ENCODE peak calls at places on chromosome 1, in six cellular contexts. K is GM23248, H is PC-9, M is psoas muscle, V is right lobe of liver, L is Peyer's patch. C is an unnamed sample.
A peak's percentile ranks its signal among the peaks of the same experiment; 100 is the strongest.

GRCh38 chr1:198880397-198880796 is 241.6 kb downstream of the PTPRC start:
- DNase-seq in H (no peak), L (no peak), M (no peak), K (peak; percentile 8), V (no peak), C (no peak)

GRCh38 chr1:29298175-29298720 is 61.9 kb downstream of the PTPRU start:
- DNase-seq in K (no peak), H (no peak), M (no peak), V (no peak), L (no peak), C (no peak)

GRCh38 chr1:57485643-57486042 is 61.8 kb upstream of the DAB1 start:
- DNase-seq in L (no peak), M (no peak), V (no peak), K (peak; percentile 85), H (no peak), C (no peak)

GRCh38 chr1:116738673-116739370 is 15.4 kb upstream of the CD2 start:
- DNase-seq in L (no peak), H (no peak), M (no peak), V (no peak), K (no peak), C (no peak)

GRCh38 chr1:211637066-211637465 is 38.4 kb downstream of the NEK2 start:
- DNase-seq in L (peak; percentile 40), M (no peak), H (no peak), V (no peak), K (no peak), C (no peak)

GRCh38 chr1:39103321-39104157 is 77.4 kb downstream of the NDUFS5 start:
- DNase-seq in K (peak; percentile 78), M (no peak), H (no peak), L (no peak), V (no peak), C (no peak)

GRCh38 chr1:243505986-243506689 is 250.3 kb downstream of the SDCCAG8 start:
- DNase-seq in H (no peak), V (peak; percentile 85), L (no peak), K (no peak), M (no peak), C (no peak)

GRCh38 chr1:210496063-210496462 is 167.4 kb downstream of the HHAT start:
- DNase-seq in K (peak; percentile 84), V (no peak), L (no peak), M (no peak), H (no peak), C (peak; percentile 83)

GRCh38 chr1:64517640-64518039 is 47.7 kb downstream of the CACHD1 start:
- DNase-seq in K (no peak), M (no peak), L (no peak), H (no peak), V (no peak), C (no peak)

GRCh38 chr1:116008651-116009380 is 32.5 kb downstream of the SLC22A15 start:
- DNase-seq in M (no peak), V (no peak), K (no peak), L (no peak), H (no peak), C (no peak)

GRCh38 chr1:204887846-204888245 is 17.2 kb downstream of the NFASC start:
- DNase-seq in M (no peak), H (no peak), V (no peak), L (no peak), K (no peak), C (no peak)

GRCh38 chr1:37817481-37817880 is 9.5 kb upstream of the YRDC start:
- DNase-seq in L (no peak), V (peak; percentile 69), M (no peak), K (no peak), H (no peak), C (peak; percentile 83)

GRCh38 chr1:234997201-234998173 is 131.2 kb downstream of the TOMM20 start:
- DNase-seq in M (peak; percentile 100), L (peak; percentile 97), K (peak; percentile 99), V (peak; percentile 98), H (peak; percentile 100), C (peak; percentile 99)

GRCh38 chr1:37347104-37347503 is 127.3 kb upstream of the ZC3H12A start:
- DNase-seq in H (no peak), M (no peak), L (no peak), V (no peak), K (no peak), C (no peak)

GRCh38 chr1:8825985-8826481 is 8.6 kb upstream of the RERE start:
- DNase-seq in L (peak; percentile 44), K (peak; percentile 98), M (peak; percentile 45), V (no peak), H (no peak), C (peak; percentile 61)

GRCh38 chr1:20137604-20138003 is 1.5 kb upstream of the PLA2G2F start:
- DNase-seq in V (no peak), M (no peak), K (no peak), L (no peak), H (no peak), C (no peak)

GRCh38 chr1:11013160-11013531 is 692 bp downstream of the TARDBP start:
- DNase-seq in H (no peak), K (peak; percentile 70), L (no peak), V (no peak), M (no peak), C (no peak)

GRCh38 chr1:197663178-197663953 is 111.9 kb downstream of the DENND1B start:
- DNase-seq in M (no peak), H (no peak), L (no peak), K (no peak), V (no peak), C (no peak)

GRCh38 chr1:161994153-161994814 is 29.4 kb downstream of the OLFML2B start:
- DNase-seq in V (no peak), L (no peak), M (no peak), K (peak; percentile 73), H (no peak), C (peak; percentile 87)

GRCh38 chr1:56516539-56517252 is 62.7 kb downstream of the PLPP3 start:
- DNase-seq in L (peak; percentile 60), K (peak; percentile 82), V (no peak), H (peak; percentile 59), M (no peak), C (no peak)

GRCh38 chr1:196659471-196659870 is 7.6 kb downstream of the CFH start:
- DNase-seq in M (no peak), H (no peak), K (no peak), L (no peak), V (no peak), C (no peak)

GRCh38 chr1:161834967-161835366 is 68.8 kb downstream of the ATF6 start:
- DNase-seq in V (no peak), H (no peak), L (no peak), K (peak; percentile 41), M (no peak), C (no peak)

GRCh38 chr1:38360807-38361206 is 314.2 kb upstream of the POU3F1 start:
- DNase-seq in H (no peak), V (no peak), L (no peak), K (no peak), M (no peak), C (no peak)

GRCh38 chr1:232950919-232951579 is 638 bp downstream of the NTPCR start:
- DNase-seq in H (peak; percentile 6), V (no peak), L (peak; percentile 54), M (no peak), K (peak; percentile 37), C (no peak)

DNA sequence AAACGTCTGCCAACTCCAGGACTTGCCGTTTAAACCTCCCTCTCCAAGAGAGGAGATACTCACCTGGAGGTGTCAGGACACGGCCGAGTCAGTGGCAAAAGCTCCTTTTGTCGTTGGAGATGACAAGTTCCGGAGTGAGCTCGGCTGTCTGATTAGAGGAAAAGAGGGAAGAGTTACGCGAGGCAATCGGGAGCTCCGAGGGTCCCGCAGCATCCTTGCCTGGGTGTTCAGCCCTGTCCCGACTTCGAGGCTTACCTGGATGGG is 497 bp downstream of the ID3 start:
- DNase-seq in V (no peak), H (no peak), K (peak; percentile 38), L (no peak), M (no peak), C (no peak)
- H3K27ac ChIP-seq in V (peak overlapping the region; percentile 93), H (peak overlapping the region; percentile 96), K (peak overlapping the region; percentile 100), L (peak overlapping the region; percentile 98), M (peak overlapping the region; percentile 79), C (peak overlapping the region; percentile 99)

GRCh38 chr1:167628754-167629515 is 1.1 kb upstream of the RCSD1 start:
- DNase-seq in V (no peak), L (peak; percentile 47), K (no peak), H (no peak), M (no peak), C (no peak)

GRCh38 chr1:167630568-167631385 is 745 bp downstream of the RCSD1 start:
- DNase-seq in M (no peak), H (no peak), K (no peak), V (no peak), L (peak; percentile 62), C (no peak)

GRCh38 chr1:167627615-167627864 is 2.5 kb upstream of the RCSD1 start:
- DNase-seq in K (no peak), L (peak; percentile 62), H (no peak), V (no peak), M (no peak), C (no peak)

GRCh38 chr1:167629681-167630567 is at the start of gene RCSD1:
- DNase-seq in V (peak; percentile 62), M (peak; percentile 54), K (peak; percentile 69), H (no peak), L (peak; percentile 84), C (peak; percentile 86)

GRCh38 chr1:167627865-167628641 is 2.0 kb upstream of the RCSD1 start:
- DNase-seq in K (no peak), V (no peak), L (peak; percentile 93), H (peak; percentile 51), M (no peak), C (no peak)
- H3K27ac ChIP-seq in K (no peak overlapping the region), V (peak overlapping the region; percentile 37), L (peak overlapping the region; percentile 97), H (no peak overlapping the region), M (peak overlapping the region; percentile 60), C (peak overlapping the region; percentile 56)

GRCh38 chr1:30511563-30512252 is 211.7 kb downstream of the MATN1 start:
- DNase-seq in V (no peak), L (no peak), H (no peak), K (peak; percentile 84), M (no peak), C (no peak)

GRCh38 chr1:30508175-30508448 is 215.3 kb downstream of the MATN1 start:
- DNase-seq in H (no peak), M (no peak), K (no peak), L (no peak), V (no peak), C (no peak)

GRCh38 chr1:30508651-30509050 is 214.7 kb downstream of the MATN1 start:
- DNase-seq in H (no peak), L (no peak), M (no peak), V (no peak), K (no peak), C (no peak)

GRCh38 chr1:30511106-30511505 is 212.3 kb downstream of the MATN1 start:
- DNase-seq in K (no peak), M (no peak), L (no peak), V (no peak), H (no peak), C (no peak)

DNA sequence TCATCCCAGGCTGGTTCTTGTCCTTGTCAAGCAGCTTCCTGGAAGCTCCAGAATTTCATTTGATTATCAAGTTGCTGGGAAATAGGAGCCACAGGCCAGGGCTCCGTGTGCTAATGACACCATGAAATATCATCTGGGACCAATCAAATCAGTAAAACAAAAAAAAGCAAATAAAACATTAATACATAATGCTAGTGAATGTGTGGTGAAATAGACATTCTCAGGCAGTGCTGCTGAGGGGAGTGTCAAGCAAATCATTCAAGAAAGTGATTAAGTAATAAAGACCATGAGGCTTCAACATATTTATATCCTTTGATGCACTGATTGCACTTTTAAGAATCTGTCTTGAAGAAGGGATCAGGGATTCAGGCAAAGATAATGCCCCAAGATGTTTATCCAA is 213.7 kb downstream of the MATN1 start:
- DNase-seq in L (no peak), K (no peak), M (no peak), H (no peak), V (no peak), C (no peak)
- H3K27ac ChIP-seq in L (no peak overlapping the region), K (no peak overlapping the region), M (no peak overlapping the region), H (no peak overlapping the region), V (no peak overlapping the region), C (no peak overlapping the region)

GRCh38 chr1:59765036-59765730 is 49.6 kb upstream of the HOOK1 start:
- DNase-seq in V (no peak), K (no peak), M (no peak), H (no peak), L (no peak), C (no peak)
- H3K27ac ChIP-seq in V (no peak overlapping the region), K (no peak overlapping the region), M (no peak overlapping the region), H (no peak overlapping the region), L (no peak overlapping the region), C (no peak overlapping the region)

C was measured in right cardiac atrium.